ENCODE peak calls at places on chromosomes 16 and 17, in four cellular contexts. One of them, this sample, is unnamed. For H3K4me1, the result is how much of the 10 kb centered on the place peaks cover.

GRCh38 chr16:4260360-4260759 is 12.5 kb downstream of the TFAP4 start:
- DNase-seq in hepatocyte: no peak
- DNase-seq in CD8-positive, alpha-beta memory T cell: no peak
- DNase-seq in left ventricle myocardium inferior: no peak
- DNase-seq in this sample: no peak

GRCh38 chr17:17300624-17301568 is 2.3 kb upstream of the NT5M start:
- DNase-seq in hepatocyte: peak
- DNase-seq in CD8-positive, alpha-beta memory T cell: peak
- DNase-seq in left ventricle myocardium inferior: peak
- DNase-seq in this sample: peak

GRCh38 chr17:31371511-31372097 is 19.9 kb upstream of the RAB11FIP4 start:
- DNase-seq in hepatocyte: no peak
- DNase-seq in CD8-positive, alpha-beta memory T cell: no peak
- DNase-seq in left ventricle myocardium inferior: no peak
- DNase-seq in this sample: no peak

GRCh38 chr17:596763-597644 is 117.6 kb downstream of the VPS53 start:
- DNase-seq in hepatocyte: no peak
- DNase-seq in CD8-positive, alpha-beta memory T cell: no peak
- DNase-seq in left ventricle myocardium inferior: no peak
- DNase-seq in this sample: no peak

GRCh38 chr16:81838794-81839193 is 59.7 kb downstream of the PLCG2 start:
- DNase-seq in hepatocyte: no peak
- DNase-seq in CD8-positive, alpha-beta memory T cell: no peak
- DNase-seq in left ventricle myocardium inferior: no peak
- DNase-seq in this sample: no peak

GRCh38 chr16:617855-618254 is 12.9 kb upstream of the WFIKKN1 start:
- DNase-seq in hepatocyte: no peak
- DNase-seq in CD8-positive, alpha-beta memory T cell: no peak
- DNase-seq in left ventricle myocardium inferior: no peak
- DNase-seq in this sample: no peak

GRCh38 chr17:46026045-46026814 is 27.2 kb downstream of the STH start:
- DNase-seq in hepatocyte: no peak
- DNase-seq in CD8-positive, alpha-beta memory T cell: no peak
- DNase-seq in left ventricle myocardium inferior: no peak
- DNase-seq in this sample: no peak

GRCh38 chr16:85350973-85351372 is 238.7 kb upstream of the CIBAR2 start:
- DNase-seq in hepatocyte: peak
- DNase-seq in CD8-positive, alpha-beta memory T cell: no peak
- DNase-seq in left ventricle myocardium inferior: peak
- DNase-seq in this sample: no peak

GRCh38 chr17:21218101-21218500 is 4.1 kb upstream of the TMEM11 start:
- DNase-seq in hepatocyte: no peak
- DNase-seq in CD8-positive, alpha-beta memory T cell: peak
- DNase-seq in left ventricle myocardium inferior: no peak
- DNase-seq in this sample: peak

GRCh38 chr17:70394430-70394829 is 225.1 kb downstream of the KCNJ2 start:
- DNase-seq in hepatocyte: no peak
- DNase-seq in CD8-positive, alpha-beta memory T cell: no peak
- DNase-seq in left ventricle myocardium inferior: no peak
- DNase-seq in this sample: no peak

GRCh38 chr16:424623-425081 is 797 bp upstream of the RAB11FIP3 start:
- DNase-seq in hepatocyte: no peak
- DNase-seq in CD8-positive, alpha-beta memory T cell: no peak
- DNase-seq in left ventricle myocardium inferior: peak
- DNase-seq in this sample: no peak

GRCh38 chr16:67571981-67572431 is 9.7 kb downstream of the CTCF start:
- DNase-seq in hepatocyte: no peak
- DNase-seq in CD8-positive, alpha-beta memory T cell: no peak
- DNase-seq in left ventricle myocardium inferior: no peak
- DNase-seq in this sample: no peak

GRCh38 chr16:57704905-57705852 is 10.6 kb downstream of the DRC7 start:
- DNase-seq in hepatocyte: no peak
- DNase-seq in CD8-positive, alpha-beta memory T cell: no peak
- DNase-seq in left ventricle myocardium inferior: no peak
- DNase-seq in this sample: no peak

GRCh38 chr16:85393674-85394510 is 219.2 kb upstream of the GSE1 start:
- DNase-seq in hepatocyte: peak
- DNase-seq in CD8-positive, alpha-beta memory T cell: peak
- DNase-seq in left ventricle myocardium inferior: peak
- DNase-seq in this sample: peak

GRCh38 chr16:727291-727977 is 528 bp downstream of the HAGHL start:
- DNase-seq in hepatocyte: no peak
- DNase-seq in CD8-positive, alpha-beta memory T cell: no peak
- DNase-seq in left ventricle myocardium inferior: no peak
- DNase-seq in this sample: no peak

GRCh38 chr17:72556944-72557826 is 436.4 kb downstream of the SOX9 start:
- DNase-seq in hepatocyte: peak
- DNase-seq in CD8-positive, alpha-beta memory T cell: peak
- DNase-seq in left ventricle myocardium inferior: peak
- DNase-seq in this sample: peak

GRCh38 chr16:17084134-17084533 is 386.6 kb downstream of the XYLT1 start:
- DNase-seq in hepatocyte: no peak
- DNase-seq in CD8-positive, alpha-beta memory T cell: no peak
- DNase-seq in left ventricle myocardium inferior: no peak
- DNase-seq in this sample: no peak

GRCh38 chr17:55564077-55564476 is 52.8 kb upstream of the SMIM36 start:
- DNase-seq in hepatocyte: no peak
- DNase-seq in CD8-positive, alpha-beta memory T cell: no peak
- DNase-seq in left ventricle myocardium inferior: no peak
- DNase-seq in this sample: no peak

GRCh38 chr16:49635591-49636581 is 220.0 kb downstream of the ZNF423 start:
- DNase-seq in hepatocyte: no peak
- DNase-seq in CD8-positive, alpha-beta memory T cell: no peak
- DNase-seq in left ventricle myocardium inferior: no peak
- DNase-seq in this sample: no peak

GRCh38 chr17:21295036-21295952 is 10.8 kb downstream of the MAP2K3 start:
- DNase-seq in hepatocyte: peak
- DNase-seq in CD8-positive, alpha-beta memory T cell: no peak
- DNase-seq in left ventricle myocardium inferior: peak
- DNase-seq in this sample: no peak

GRCh38 chr16:84288902-84289301 is 5.8 kb upstream of the WFDC1 start:
- DNase-seq in hepatocyte: no peak
- DNase-seq in CD8-positive, alpha-beta memory T cell: no peak
- DNase-seq in left ventricle myocardium inferior: no peak
- DNase-seq in this sample: no peak
- H3K27ac ChIP-seq in hepatocyte: no peak
- H3K27ac ChIP-seq in CD8-positive, alpha-beta memory T cell: no peak
- H3K27ac ChIP-seq in left ventricle myocardium inferior: no peak
- H3K27ac ChIP-seq in this sample: no peak

DNA sequence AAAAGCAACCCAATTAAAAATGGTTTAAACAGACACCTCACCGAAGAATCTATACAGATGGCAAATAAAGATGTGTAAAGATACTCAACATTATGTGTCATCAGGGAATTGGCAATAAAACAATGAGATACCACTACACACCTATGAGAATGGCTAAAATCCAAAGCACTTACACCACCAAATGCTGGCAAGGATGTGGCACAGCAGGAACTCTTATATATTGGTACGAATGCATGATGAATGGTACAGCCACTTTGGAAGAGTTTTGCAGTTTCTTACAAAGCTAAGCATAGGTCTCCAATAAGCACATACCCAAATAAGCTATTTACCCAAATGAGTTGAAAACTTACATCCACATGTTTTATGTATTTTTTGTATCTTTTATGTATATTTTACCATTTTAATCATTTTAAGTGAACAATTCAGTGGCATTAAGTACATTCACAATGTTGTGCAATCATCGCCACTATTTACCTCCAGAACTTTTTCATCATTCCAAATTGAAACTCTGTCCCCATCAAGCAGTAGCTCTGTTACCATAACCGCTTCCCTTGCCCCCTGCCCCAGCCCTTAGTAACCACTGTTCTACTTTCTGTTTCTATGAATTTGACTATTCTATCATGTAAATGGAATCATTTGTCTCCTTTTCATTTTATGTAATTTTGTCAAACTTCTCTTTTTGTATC is 6.7 kb upstream of the ALDH3A2 start:
- DNase-seq in hepatocyte: no peak
- DNase-seq in CD8-positive, alpha-beta memory T cell: no peak
- DNase-seq in left ventricle myocardium inferior: no peak
- DNase-seq in this sample: no peak
- H3K4me1 ChIP-seq in hepatocyte: under half
- H3K4me1 ChIP-seq in CD8-positive, alpha-beta memory T cell: under half
- H3K4me1 ChIP-seq in left ventricle myocardium inferior: under half
- H3K4me1 ChIP-seq in this sample: under half

GRCh38 chr16:53224932-53225533 is 170.2 kb downstream of the CHD9 start:
- DNase-seq in hepatocyte: no peak
- DNase-seq in CD8-positive, alpha-beta memory T cell: no peak
- DNase-seq in left ventricle myocardium inferior: no peak
- DNase-seq in this sample: no peak

GRCh38 chr16:53216798-53217197 is 162.0 kb downstream of the CHD9 start:
- DNase-seq in hepatocyte: no peak
- DNase-seq in CD8-positive, alpha-beta memory T cell: no peak
- DNase-seq in left ventricle myocardium inferior: no peak
- DNase-seq in this sample: no peak

GRCh38 chr16:53219795-53220194 is 165.0 kb downstream of the CHD9 start:
- DNase-seq in hepatocyte: no peak
- DNase-seq in CD8-positive, alpha-beta memory T cell: no peak
- DNase-seq in left ventricle myocardium inferior: no peak
- DNase-seq in this sample: no peak

GRCh38 chr16:53220585-53220984 is 165.8 kb downstream of the CHD9 start:
- DNase-seq in hepatocyte: peak
- DNase-seq in CD8-positive, alpha-beta memory T cell: no peak
- DNase-seq in left ventricle myocardium inferior: no peak
- DNase-seq in this sample: no peak
- H3K4me3 ChIP-seq in hepatocyte: no peak
- H3K4me3 ChIP-seq in CD8-positive, alpha-beta memory T cell: no peak
- H3K4me3 ChIP-seq in left ventricle myocardium inferior: peak
- H3K4me3 ChIP-seq in this sample: no peak

GRCh38 chr17:39001703-39002637 is 34.8 kb upstream of the FBXO47 start:
- DNase-seq in hepatocyte: no peak
- DNase-seq in CD8-positive, alpha-beta memory T cell: no peak
- DNase-seq in left ventricle myocardium inferior: peak
- DNase-seq in this sample: no peak
- H3K27ac ChIP-seq in hepatocyte: no peak
- H3K27ac ChIP-seq in CD8-positive, alpha-beta memory T cell: peak
- H3K27ac ChIP-seq in left ventricle myocardium inferior: peak
- H3K27ac ChIP-seq in this sample: no peak